ENCODE peak calls at places on chromosomes 6 and 20, in seven cellular contexts. I is activated CD8-positive, alpha-beta memory T cell treated with anti-CD3 and anti-CD28 coated beads, Interleukin-2, amount 50 U/mL, for 4 hours; H is nephron progenitor cell; P is tibial nerve; Z is EH; F is activated B cell treated with CpG ODN at 0.5 μM for 24 hours; R is GM23248. E is an unnamed sample.

GRCh38 chr6:34146801-34147592 is 1.1 kb upstream of the GRM4 start:
- DNase-seq in I (peak), H (no peak), P (no peak), Z (peak), F (no peak), R (peak), E (peak)

GRCh38 chr6:168104636-168105035 is 25.6 kb upstream of the FRMD1 start:
- DNase-seq in I (no peak), H (no peak), P (no peak), Z (no peak), F (no peak), R (no peak), E (no peak)

GRCh38 chr20:32067234-32067821 is 15.3 kb downstream of the HCK start:
- DNase-seq in I (no peak), H (no peak), P (no peak), Z (peak), F (no peak), R (peak), E (peak)

GRCh38 chr6:114739656-114740055 is 396.8 kb upstream of the HS3ST5 start:
- DNase-seq in I (no peak), H (no peak), P (no peak), Z (no peak), F (no peak), R (no peak), E (no peak)

GRCh38 chr6:39169448-39170344 is 54.7 kb upstream of the SAYSD1 start:
- DNase-seq in I (no peak), H (no peak), P (no peak), Z (no peak), F (no peak), R (no peak), E (no peak)

GRCh38 chr20:11235058-11235457 is 561.3 kb upstream of the JAG1 start:
- DNase-seq in I (no peak), H (peak), P (no peak), Z (peak), F (no peak), R (peak), E (peak)

GRCh38 chr20:956330-956951 is 40.3 kb upstream of the ANGPT4 start:
- DNase-seq in I (peak), H (peak), P (peak), Z (peak), F (peak), R (peak), E (peak)

GRCh38 chr20:30922129-30922528 is 335.3 kb upstream of the DEFB115 start:
- DNase-seq in I (no peak), H (no peak), P (no peak), Z (no peak), F (no peak), R (no peak), E (peak)

GRCh38 chr20:45948261-45948733 is 13.8 kb downstream of the PCIF1 start:
- DNase-seq in I (no peak), H (no peak), P (no peak), Z (no peak), F (no peak), R (no peak), E (peak)

GRCh38 chr6:15243994-15244604 is 1.8 kb upstream of the JARID2 start:
- DNase-seq in I (no peak), H (no peak), P (no peak), Z (no peak), F (no peak), R (no peak), E (no peak)

GRCh38 chr20:49306903-49307336 is 29.1 kb upstream of the ZNFX1 start:
- DNase-seq in I (no peak), H (no peak), P (no peak), Z (no peak), F (no peak), R (no peak), E (no peak)

GRCh38 chr6:147855823-147856222 is 347.3 kb downstream of the SAMD5 start:
- DNase-seq in I (no peak), H (no peak), P (no peak), Z (no peak), F (no peak), R (no peak), E (no peak)

GRCh38 chr6:28885149-28885738 is 38.5 kb downstream of the TRIM27 start:
- DNase-seq in I (no peak), H (no peak), P (no peak), Z (no peak), F (no peak), R (no peak), E (no peak)

E was measured in osteoblast.